ENCODE peak calls at places on chromosomes 3 and 15, in nine cellular contexts. R is mammary epithelial cell, N is cardiac muscle cell, B is left ventricle myocardium inferior, W is body of pancreas, D is GM23338, E is OCI-LY7, A is gastrocnemius medialis, O is IMR-90. M is an unnamed sample.

GRCh38 chr3:147654827-147655226 is 245.7 kb downstream of the ZIC1 start:
- DNase-seq in A (no peak), B (no peak), E (no peak), O (no peak), D (no peak), R (peak), N (no peak), W (no peak), M (no peak)

GRCh38 chr3:136042608-136043221 is 77.2 kb downstream of the PPP2R3A start:
- DNase-seq in E (peak), A (no peak), B (no peak), N (peak), R (peak), W (no peak), O (peak), D (peak), M (no peak)

GRCh38 chr3:128369881-128370642 is 96.6 kb downstream of the DNAJB8 start:
- DNase-seq in O (no peak), E (peak), R (no peak), A (no peak), D (peak), N (peak), W (no peak), B (peak), M (no peak)

GRCh38 chr15:40038267-40038653 is 721 bp downstream of the SRP14 start:
- DNase-seq in N (peak), D (peak), O (peak), R (peak), E (no peak), B (no peak), W (no peak), A (no peak), M (no peak)

GRCh38 chr3:129070086-129070875 is 9.7 kb downstream of the GP9 start:
- DNase-seq in E (no peak), N (no peak), W (no peak), A (no peak), D (no peak), O (no peak), R (no peak), B (no peak), M (no peak)

GRCh38 chr3:181417748-181418147 is 294.0 kb upstream of the SOX2 start:
- DNase-seq in R (peak), E (no peak), N (no peak), D (peak), B (no peak), O (no peak), A (no peak), W (no peak), M (peak)

GRCh38 chr3:69085543-69086132 is 901 bp downstream of the ARL6IP5 start:
- DNase-seq in A (no peak), R (peak), W (peak), D (no peak), O (no peak), E (peak), N (no peak), B (peak), M (peak)

GRCh38 chr15:40650479-40650878 is 44.5 kb upstream of the RAD51 start:
- DNase-seq in D (no peak), E (no peak), A (no peak), W (no peak), O (no peak), R (no peak), B (no peak), N (no peak), M (no peak)

GRCh38 chr3:4418156-4418555 is 48.9 kb downstream of the SUMF1 start:
- DNase-seq in R (no peak), W (no peak), D (no peak), B (no peak), N (no peak), O (no peak), A (no peak), E (no peak), M (no peak)

GRCh38 chr3:152299243-152299976 is 30.7 kb downstream of the MBNL1 start:
- DNase-seq in E (peak), R (no peak), N (peak), B (no peak), A (peak), D (no peak), O (no peak), W (peak), M (no peak)

GRCh38 chr15:71802770-71803169 is 7.6 kb upstream of the NR2E3 start:
- DNase-seq in E (no peak), B (no peak), D (peak), N (peak), R (no peak), W (peak), A (no peak), O (no peak), M (no peak)

GRCh38 chr3:128009952-128010846 is 42.0 kb upstream of the SEC61A1 start:
- DNase-seq in O (peak), B (no peak), A (no peak), W (no peak), D (no peak), N (no peak), R (peak), E (no peak), M (no peak)

GRCh38 chr3:45537960-45538640 is 56.5 kb upstream of the LIMD1 start:
- DNase-seq in D (no peak), W (peak), A (no peak), E (no peak), R (no peak), O (peak), B (peak), N (peak), M (no peak)

GRCh38 chr3:38726751-38727150 is 77.3 kb upstream of the SCN5A start:
- DNase-seq in A (no peak), R (no peak), N (no peak), D (no peak), E (no peak), W (peak), B (no peak), O (no peak), M (no peak)

GRCh38 chr3:14440531-14441239 is 38.3 kb downstream of the SLC6A6 start:
- DNase-seq in N (peak), E (no peak), A (no peak), B (no peak), O (peak), W (no peak), D (peak), R (no peak), M (peak)

GRCh38 chr15:91944334-91944733 is 90.8 kb downstream of the SLCO3A1 start:
- DNase-seq in N (no peak), O (no peak), W (no peak), R (no peak), B (no peak), A (no peak), E (no peak), D (no peak), M (no peak)

GRCh38 chr3:113697192-113698090 is 999 bp upstream of the USF3 start:
- DNase-seq in B (no peak), R (peak), W (peak), O (peak), N (peak), A (no peak), E (peak), D (peak), M (no peak)

GRCh38 chr15:74784426-74784825 is 2.5 kb downstream of the CSK start:
- DNase-seq in W (no peak), D (no peak), A (no peak), E (peak), N (no peak), O (no peak), R (no peak), B (no peak), M (no peak)

GRCh38 chr15:74783808-74784175 is 1.9 kb downstream of the CSK start:
- DNase-seq in B (no peak), W (no peak), A (no peak), R (no peak), E (no peak), D (no peak), N (no peak), O (no peak), M (no peak)

GRCh38 chr15:74785716-74786032 is 3.8 kb downstream of the CSK start:
- DNase-seq in W (no peak), N (no peak), D (no peak), O (no peak), R (no peak), A (no peak), B (no peak), E (peak), M (no peak)

GRCh38 chr15:74786659-74787165 is 4.8 kb downstream of the CSK start:
- DNase-seq in O (no peak), W (no peak), D (no peak), N (no peak), E (peak), A (no peak), B (peak), R (no peak), M (no peak)

DNA sequence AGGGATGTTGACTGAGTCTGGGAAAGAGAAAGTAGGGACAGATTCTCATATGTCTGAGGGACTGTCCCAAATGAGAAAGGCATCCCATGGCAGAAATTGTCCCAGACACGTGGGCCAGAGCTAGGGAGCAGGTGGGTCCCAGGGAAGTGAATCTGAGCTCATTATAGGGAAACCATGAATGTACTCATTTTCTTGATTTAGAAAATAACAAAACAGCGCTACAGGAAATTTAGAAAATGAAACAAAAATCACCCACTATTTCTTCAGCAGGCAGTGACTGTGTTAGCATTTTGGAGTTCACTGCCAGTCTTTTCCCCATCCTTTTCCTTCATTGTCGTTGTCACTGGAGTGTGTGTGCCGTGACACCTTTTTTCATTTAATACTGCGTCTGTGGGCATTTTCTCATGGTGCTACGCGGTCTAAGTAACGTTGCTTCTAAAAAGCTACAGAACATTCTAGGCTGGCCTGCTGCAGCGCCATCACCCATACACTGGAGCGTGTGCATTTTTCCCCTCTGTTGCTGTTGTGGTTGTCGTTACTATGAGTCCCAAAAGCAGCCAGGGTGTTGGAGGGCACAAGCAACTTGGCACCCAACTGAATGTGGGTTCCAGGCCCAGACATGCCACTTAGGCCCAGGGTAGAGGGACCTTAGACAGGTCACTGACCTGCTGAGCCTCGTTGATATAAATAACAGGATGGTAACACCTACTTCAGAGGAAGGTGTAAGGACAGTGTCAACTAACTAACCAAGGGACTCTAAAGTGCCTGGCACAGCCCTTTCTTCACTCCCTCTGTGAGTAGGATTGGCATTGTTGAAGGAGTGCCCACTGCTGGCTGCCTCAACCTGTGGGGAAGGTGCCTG is 3.2 kb downstream of the CSK start:
- DNase-seq in D (no peak), A (no peak), W (no peak), N (no peak), R (no peak), B (no peak), O (no peak), E (no peak), M (no peak)
- H3K27ac ChIP-seq in D (no peak), A (peak), W (no peak), N (no peak), R (no peak), B (peak), O (no peak), E (peak), M (peak)

GRCh38 chr3:195197764-195198423 is 73.1 kb downstream of the XXYLT1 start:
- DNase-seq in B (no peak), O (peak), R (peak), W (no peak), E (no peak), N (no peak), D (no peak), A (no peak), M (no peak)

GRCh38 chr3:195198424-195199346 is 72.3 kb downstream of the XXYLT1 start:
- DNase-seq in R (no peak), W (no peak), A (no peak), O (no peak), B (no peak), E (no peak), N (no peak), D (no peak), M (no peak)

GRCh38 chr3:195194559-195195161 is 76.3 kb downstream of the XXYLT1 start:
- DNase-seq in O (no peak), W (no peak), A (no peak), N (no peak), D (no peak), B (no peak), E (no peak), R (no peak), M (no peak)

GRCh38 chr3:195196266-195196665 is 74.7 kb downstream of the XXYLT1 start:
- DNase-seq in E (no peak), D (no peak), O (peak), W (no peak), R (peak), A (no peak), N (no peak), B (no peak), M (no peak)

DNA sequence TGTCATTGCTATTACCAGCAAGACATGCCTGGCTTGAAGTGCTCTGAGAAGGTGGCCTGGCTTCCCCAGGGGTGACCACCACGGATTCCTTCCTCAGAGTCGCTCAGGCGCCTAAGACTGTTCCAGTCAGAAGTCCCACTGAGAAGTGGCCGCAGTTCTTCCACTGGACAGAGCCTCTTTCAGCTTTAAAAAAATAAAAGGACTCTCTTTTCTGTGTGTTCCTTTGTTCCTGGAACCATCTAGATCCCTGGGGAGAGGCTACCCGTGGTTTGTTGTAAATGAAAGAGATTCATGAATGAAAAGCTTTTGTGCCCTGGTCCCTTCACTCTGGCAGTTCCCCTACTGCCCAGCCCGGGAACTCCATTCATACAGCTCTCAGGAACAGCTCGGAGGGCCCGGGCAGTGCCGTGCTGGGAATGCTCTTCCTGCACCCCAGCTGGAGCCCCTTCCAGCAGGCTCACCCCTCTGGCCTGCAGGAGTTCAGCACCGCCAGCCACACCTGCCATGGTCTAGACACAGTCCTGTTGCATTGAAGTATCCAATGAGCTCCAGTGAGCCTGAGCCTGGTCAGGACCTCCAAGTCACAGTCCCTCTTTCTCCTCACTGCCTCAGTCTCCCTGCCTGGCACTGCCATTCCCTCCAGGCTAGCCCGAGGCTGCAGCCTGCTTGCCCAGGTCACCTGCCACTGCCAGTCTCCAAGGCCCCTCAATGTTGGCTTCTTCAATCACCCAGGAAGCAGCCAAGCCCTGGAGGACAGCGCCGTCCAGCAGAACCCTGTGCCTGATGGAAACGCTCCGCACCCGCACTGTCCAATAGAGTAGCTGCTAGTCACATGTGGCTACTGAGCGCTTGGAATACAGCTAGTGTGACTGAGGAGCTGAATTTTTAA is 75.4 kb downstream of the XXYLT1 start:
- DNase-seq in B (no peak), N (no peak), O (no peak), A (no peak), R (no peak), D (peak), W (no peak), E (no peak), M (peak)
- TF ChIP-seq CTCF in B (peak), N (no peak), O (no peak), A (no peak), R (no peak), D (no peak), W (no peak), E (no peak), M (peak)

GRCh38 chr3:58988041-58988440 is 61.8 kb downstream of the CFAP20DC start:
- DNase-seq in N (no peak), B (no peak), E (no peak), W (no peak), A (no peak), R (no peak), O (no peak), D (no peak), M (no peak)
- H3K4me3 ChIP-seq in N (no peak), B (no peak), E (no peak), W (no peak), A (no peak), R (no peak), O (no peak), D (no peak), M (no peak)

GRCh38 chr3:160797306-160797705 is 41.3 kb downstream of the PPM1L start:
- DNase-seq in W (no peak), A (no peak), D (no peak), R (no peak), O (no peak), E (no peak), B (no peak), N (no peak), M (no peak)
- H3K27ac ChIP-seq in W (peak), A (peak), D (no peak), R (no peak), O (no peak), E (no peak), B (peak), N (no peak), M (no peak)

M was measured in dorsolateral prefrontal cortex.